ENCODE peak calls at places on chromosome 11, in seven cellular contexts. One of them, this sample, is unnamed.
A peak's percentile ranks its signal among the peaks of the same experiment; 100 is the strongest.

GRCh38 chr11:46391578-46392420 is at the start of gene CHRM4:
- DNase-seq in body of pancreas: no peak
- DNase-seq in foreskin fibroblast: no peak
- DNase-seq in effector memory CD4-positive, alpha-beta T cell: no peak
- DNase-seq in stomach: no peak
- DNase-seq in naive thymus-derived CD4-positive, alpha-beta T cell: no peak
- DNase-seq in BE2C: peak; percentile 71
- DNase-seq in this sample: peak; percentile 52

GRCh38 chr11:2136209-2136951 is 2.8 kb downstream of the IGF2 start:
- DNase-seq in body of pancreas: no peak
- DNase-seq in foreskin fibroblast: no peak
- DNase-seq in effector memory CD4-positive, alpha-beta T cell: no peak
- DNase-seq in stomach: no peak
- DNase-seq in naive thymus-derived CD4-positive, alpha-beta T cell: no peak
- DNase-seq in BE2C: no peak
- DNase-seq in this sample: no peak

GRCh38 chr11:96329419-96329818 is 13.6 kb downstream of the MAML2 start:
- DNase-seq in body of pancreas: no peak
- DNase-seq in foreskin fibroblast: no peak
- DNase-seq in effector memory CD4-positive, alpha-beta T cell: no peak
- DNase-seq in stomach: no peak
- DNase-seq in naive thymus-derived CD4-positive, alpha-beta T cell: no peak
- DNase-seq in BE2C: no peak
- DNase-seq in this sample: no peak

GRCh38 chr11:77400775-77401469 is 73.0 kb downstream of the PAK1 start:
- DNase-seq in body of pancreas: no peak
- DNase-seq in foreskin fibroblast: no peak
- DNase-seq in effector memory CD4-positive, alpha-beta T cell: no peak
- DNase-seq in stomach: no peak
- DNase-seq in naive thymus-derived CD4-positive, alpha-beta T cell: no peak
- DNase-seq in BE2C: no peak
- DNase-seq in this sample: no peak

GRCh38 chr11:80097146-80097545 is 656.3 kb upstream of the TENM4 start:
- DNase-seq in body of pancreas: no peak
- DNase-seq in foreskin fibroblast: no peak
- DNase-seq in effector memory CD4-positive, alpha-beta T cell: no peak
- DNase-seq in stomach: no peak
- DNase-seq in naive thymus-derived CD4-positive, alpha-beta T cell: no peak
- DNase-seq in BE2C: no peak
- DNase-seq in this sample: no peak

GRCh38 chr11:85953491-85954143 is 98.4 kb downstream of the CCDC83 start:
- DNase-seq in body of pancreas: no peak
- DNase-seq in foreskin fibroblast: peak; percentile 58
- DNase-seq in effector memory CD4-positive, alpha-beta T cell: no peak
- DNase-seq in stomach: no peak
- DNase-seq in naive thymus-derived CD4-positive, alpha-beta T cell: no peak
- DNase-seq in BE2C: no peak
- DNase-seq in this sample: no peak

GRCh38 chr11:116861539-116861938 is 24.1 kb upstream of the APOA1 start:
- DNase-seq in body of pancreas: no peak
- DNase-seq in foreskin fibroblast: peak; percentile 90
- DNase-seq in effector memory CD4-positive, alpha-beta T cell: no peak
- DNase-seq in stomach: no peak
- DNase-seq in naive thymus-derived CD4-positive, alpha-beta T cell: no peak
- DNase-seq in BE2C: no peak
- DNase-seq in this sample: no peak

GRCh38 chr11:86292912-86293606 is 9.0 kb upstream of the HIKESHI start:
- DNase-seq in body of pancreas: no peak
- DNase-seq in foreskin fibroblast: no peak
- DNase-seq in effector memory CD4-positive, alpha-beta T cell: peak; percentile 13
- DNase-seq in stomach: no peak
- DNase-seq in naive thymus-derived CD4-positive, alpha-beta T cell: no peak
- DNase-seq in BE2C: no peak
- DNase-seq in this sample: no peak

GRCh38 chr11:25711008-25711407 is 620.9 kb upstream of the ANO3 start:
- DNase-seq in body of pancreas: no peak
- DNase-seq in foreskin fibroblast: no peak
- DNase-seq in effector memory CD4-positive, alpha-beta T cell: no peak
- DNase-seq in stomach: no peak
- DNase-seq in naive thymus-derived CD4-positive, alpha-beta T cell: no peak
- DNase-seq in BE2C: no peak
- DNase-seq in this sample: no peak

GRCh38 chr11:2467695-2468055 is 22.9 kb downstream of the KCNQ1 start:
- DNase-seq in body of pancreas: peak; percentile 7
- DNase-seq in foreskin fibroblast: no peak
- DNase-seq in effector memory CD4-positive, alpha-beta T cell: no peak
- DNase-seq in stomach: peak; percentile 24
- DNase-seq in naive thymus-derived CD4-positive, alpha-beta T cell: no peak
- DNase-seq in BE2C: no peak
- DNase-seq in this sample: no peak

GRCh38 chr11:94768602-94769511 is 701 bp downstream of the AMOTL1 start:
- DNase-seq in body of pancreas: peak; percentile 50
- DNase-seq in foreskin fibroblast: no peak
- DNase-seq in effector memory CD4-positive, alpha-beta T cell: no peak
- DNase-seq in stomach: peak; percentile 37
- DNase-seq in naive thymus-derived CD4-positive, alpha-beta T cell: peak; percentile 6
- DNase-seq in BE2C: peak; percentile 54
- DNase-seq in this sample: no peak

GRCh38 chr11:36126703-36127102 is 162.5 kb downstream of the COMMD9 start:
- DNase-seq in body of pancreas: no peak
- DNase-seq in foreskin fibroblast: no peak
- DNase-seq in effector memory CD4-positive, alpha-beta T cell: no peak
- DNase-seq in stomach: no peak
- DNase-seq in naive thymus-derived CD4-positive, alpha-beta T cell: no peak
- DNase-seq in BE2C: no peak
- DNase-seq in this sample: no peak

GRCh38 chr11:36151933-36152580 is 137.2 kb downstream of the COMMD9 start:
- DNase-seq in body of pancreas: no peak
- DNase-seq in foreskin fibroblast: no peak
- DNase-seq in effector memory CD4-positive, alpha-beta T cell: no peak
- DNase-seq in stomach: no peak
- DNase-seq in naive thymus-derived CD4-positive, alpha-beta T cell: no peak
- DNase-seq in BE2C: no peak
- DNase-seq in this sample: no peak

GRCh38 chr11:43393765-43394355 is 35.1 kb downstream of the TTC17 start:
- DNase-seq in body of pancreas: peak; percentile 70
- DNase-seq in foreskin fibroblast: no peak
- DNase-seq in effector memory CD4-positive, alpha-beta T cell: no peak
- DNase-seq in stomach: peak; percentile 75
- DNase-seq in naive thymus-derived CD4-positive, alpha-beta T cell: no peak
- DNase-seq in BE2C: peak; percentile 51
- DNase-seq in this sample: no peak

GRCh38 chr11:65204646-65205601 is 23.2 kb downstream of the CAPN1 start:
- DNase-seq in body of pancreas: no peak
- DNase-seq in foreskin fibroblast: no peak
- DNase-seq in effector memory CD4-positive, alpha-beta T cell: peak; percentile 13
- DNase-seq in stomach: peak; percentile 22
- DNase-seq in naive thymus-derived CD4-positive, alpha-beta T cell: peak; percentile 52
- DNase-seq in BE2C: peak; percentile 63
- DNase-seq in this sample: peak; percentile 92

GRCh38 chr11:9525116-9525515 is 48.4 kb upstream of the WEE1 start:
- DNase-seq in body of pancreas: no peak
- DNase-seq in foreskin fibroblast: peak; percentile 46
- DNase-seq in effector memory CD4-positive, alpha-beta T cell: no peak
- DNase-seq in stomach: no peak
- DNase-seq in naive thymus-derived CD4-positive, alpha-beta T cell: no peak
- DNase-seq in BE2C: no peak
- DNase-seq in this sample: no peak

GRCh38 chr11:71302911-71303310 is 50.5 kb upstream of the SHANK2 start:
- DNase-seq in body of pancreas: no peak
- DNase-seq in foreskin fibroblast: no peak
- DNase-seq in effector memory CD4-positive, alpha-beta T cell: no peak
- DNase-seq in stomach: peak; percentile 14
- DNase-seq in naive thymus-derived CD4-positive, alpha-beta T cell: no peak
- DNase-seq in BE2C: no peak
- DNase-seq in this sample: peak; percentile 36

DNA sequence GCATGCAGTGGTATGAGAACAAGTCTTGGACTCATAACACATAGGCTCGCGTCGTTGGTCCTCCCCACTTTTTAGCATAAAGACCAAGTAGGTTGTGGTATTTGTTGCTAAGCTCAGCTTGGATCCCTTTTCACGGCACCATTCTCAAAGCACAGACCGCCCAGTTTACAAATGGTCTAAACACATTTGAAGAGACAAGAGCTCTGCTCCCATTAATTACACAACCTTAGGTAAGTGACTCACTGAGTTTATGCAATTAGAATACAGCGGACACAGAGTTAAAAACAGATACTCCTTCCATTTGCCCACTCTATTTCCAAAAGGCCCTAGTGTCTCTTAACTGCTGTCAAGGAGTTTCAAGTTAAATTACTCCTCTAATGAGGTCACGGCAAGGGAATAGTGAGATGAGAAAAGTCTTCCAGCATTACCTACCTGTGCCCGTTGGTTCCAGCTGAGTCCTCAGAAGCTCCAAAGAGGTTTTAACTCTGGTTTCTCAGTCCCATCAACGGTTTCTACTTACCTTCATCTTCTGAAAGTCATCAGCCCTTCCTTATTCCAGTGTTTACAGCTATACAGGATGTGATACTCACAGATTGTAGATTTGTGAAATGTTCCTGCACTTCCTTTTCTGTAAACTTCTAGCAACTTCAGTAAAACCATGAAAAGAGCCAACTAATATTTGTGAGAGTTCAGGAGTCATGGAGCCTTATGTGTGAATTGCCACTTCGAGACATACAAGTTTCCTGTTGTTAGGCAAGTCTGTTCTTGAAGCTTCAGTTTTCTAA is at the start of gene MS4A6A:
- DNase-seq in body of pancreas: no peak
- DNase-seq in foreskin fibroblast: no peak
- DNase-seq in effector memory CD4-positive, alpha-beta T cell: no peak
- DNase-seq in stomach: no peak
- DNase-seq in naive thymus-derived CD4-positive, alpha-beta T cell: no peak
- DNase-seq in BE2C: no peak
- DNase-seq in this sample: no peak
- H3K4me3 ChIP-seq in body of pancreas: no peak within 1 kb of the TSS
- H3K4me3 ChIP-seq in foreskin fibroblast: no peak within 1 kb of the TSS
- H3K4me3 ChIP-seq in effector memory CD4-positive, alpha-beta T cell: no peak within 1 kb of the TSS
- H3K4me3 ChIP-seq in stomach: no peak within 1 kb of the TSS
- H3K4me3 ChIP-seq in naive thymus-derived CD4-positive, alpha-beta T cell: no peak within 1 kb of the TSS
- H3K4me3 ChIP-seq in BE2C: no peak within 1 kb of the TSS
- H3K4me3 ChIP-seq in this sample: no peak within 1 kb of the TSS

DNA sequence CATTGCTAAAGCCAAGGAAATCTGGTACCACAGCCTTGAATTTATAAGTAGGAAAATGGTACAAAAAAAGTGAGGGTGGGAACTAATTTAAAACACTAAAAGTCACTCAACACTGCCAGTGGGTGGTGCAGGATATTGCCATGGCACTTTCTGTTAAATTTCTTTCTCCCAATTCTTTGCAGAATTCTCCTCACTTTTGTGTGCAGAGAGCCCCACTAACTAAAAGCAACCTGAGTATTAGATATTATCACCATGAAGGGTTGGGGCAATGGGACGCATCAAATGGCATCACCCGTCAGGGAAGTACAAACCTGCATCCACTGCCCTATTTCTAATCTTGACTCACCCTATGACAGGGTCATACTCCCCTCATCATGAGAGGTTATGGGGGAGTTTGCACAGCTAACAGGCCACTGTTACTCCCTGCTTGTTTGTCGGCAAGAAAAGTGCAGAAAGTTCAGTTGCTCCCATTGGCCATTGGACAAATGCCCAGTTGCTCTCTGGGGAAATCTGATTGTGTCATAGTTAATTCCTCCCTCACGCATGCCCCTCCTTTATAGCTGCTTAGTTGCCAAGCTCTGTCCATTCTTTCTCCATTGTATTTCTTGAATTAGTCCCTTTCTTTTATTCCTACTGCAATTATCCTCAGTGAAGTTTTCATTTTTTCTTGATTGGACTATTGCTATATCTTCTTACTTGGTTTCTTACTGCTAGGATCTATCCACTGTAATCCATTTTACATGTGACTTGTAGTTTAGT is 93.8 kb upstream of the BLID start:
- DNase-seq in body of pancreas: peak; percentile 44
- DNase-seq in foreskin fibroblast: peak; percentile 81
- DNase-seq in effector memory CD4-positive, alpha-beta T cell: no peak
- DNase-seq in stomach: no peak
- DNase-seq in naive thymus-derived CD4-positive, alpha-beta T cell: no peak
- DNase-seq in BE2C: peak; percentile 68
- DNase-seq in this sample: no peak
- H3K4me3 ChIP-seq in body of pancreas: no peak overlapping the region
- H3K4me3 ChIP-seq in foreskin fibroblast: no peak overlapping the region
- H3K4me3 ChIP-seq in effector memory CD4-positive, alpha-beta T cell: no peak overlapping the region
- H3K4me3 ChIP-seq in stomach: no peak overlapping the region
- H3K4me3 ChIP-seq in naive thymus-derived CD4-positive, alpha-beta T cell: no peak overlapping the region
- H3K4me3 ChIP-seq in BE2C: no peak overlapping the region
- H3K4me3 ChIP-seq in this sample: no peak overlapping the region

GRCh38 chr11:120645639-120646038 is 134.1 kb downstream of the GRIK4 start:
- DNase-seq in body of pancreas: no peak
- DNase-seq in foreskin fibroblast: no peak
- DNase-seq in effector memory CD4-positive, alpha-beta T cell: no peak
- DNase-seq in stomach: no peak
- DNase-seq in naive thymus-derived CD4-positive, alpha-beta T cell: no peak
- DNase-seq in BE2C: no peak
- DNase-seq in this sample: peak; percentile 83
- H3K4me3 ChIP-seq in body of pancreas: no peak overlapping the region
- H3K4me3 ChIP-seq in foreskin fibroblast: no peak overlapping the region
- H3K4me3 ChIP-seq in effector memory CD4-positive, alpha-beta T cell: no peak overlapping the region
- H3K4me3 ChIP-seq in stomach: no peak overlapping the region
- H3K4me3 ChIP-seq in naive thymus-derived CD4-positive, alpha-beta T cell: no peak overlapping the region
- H3K4me3 ChIP-seq in BE2C: no peak overlapping the region
- H3K4me3 ChIP-seq in this sample: no peak overlapping the region

DNA sequence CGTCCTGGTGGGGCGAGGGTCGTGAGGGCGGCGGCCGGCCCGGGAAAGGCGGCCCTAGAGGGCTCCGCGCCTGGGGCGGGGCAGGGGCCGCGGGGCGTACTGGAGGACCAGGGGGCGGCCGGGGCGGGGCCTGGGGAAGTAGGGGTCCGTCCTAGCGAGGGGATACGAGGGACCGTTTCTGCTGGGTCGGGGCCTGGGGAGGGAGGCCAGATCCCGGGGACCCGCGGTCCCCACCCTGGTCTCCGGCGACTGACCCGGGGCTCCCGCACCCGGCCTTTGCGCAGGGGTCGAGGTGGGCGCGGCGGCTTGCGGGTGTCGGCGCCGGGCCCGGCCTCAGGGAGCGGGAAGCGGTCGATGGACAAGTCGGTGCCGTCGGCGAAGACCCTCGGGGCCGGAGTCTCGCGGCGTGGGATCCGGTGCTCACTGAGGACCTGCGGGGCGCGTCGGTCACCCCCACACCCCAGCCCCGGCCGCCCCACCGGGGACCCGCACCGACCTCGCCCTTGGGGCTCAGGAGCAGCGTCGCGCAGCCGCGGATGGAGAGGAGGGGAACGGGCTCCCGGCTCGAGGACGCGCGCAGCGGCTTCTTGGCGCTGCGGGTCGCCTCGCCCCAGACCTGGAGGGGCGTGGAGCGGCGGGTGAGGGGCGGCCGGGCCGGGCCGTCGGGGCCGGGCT is 4.9 kb downstream of the LMNTD2 start:
- DNase-seq in body of pancreas: no peak
- DNase-seq in foreskin fibroblast: no peak
- DNase-seq in effector memory CD4-positive, alpha-beta T cell: no peak
- DNase-seq in stomach: no peak
- DNase-seq in naive thymus-derived CD4-positive, alpha-beta T cell: no peak
- DNase-seq in BE2C: no peak
- DNase-seq in this sample: no peak
- H3K4me3 ChIP-seq in body of pancreas: no peak overlapping the region
- H3K4me3 ChIP-seq in foreskin fibroblast: no peak overlapping the region
- H3K4me3 ChIP-seq in effector memory CD4-positive, alpha-beta T cell: peak overlapping the region; percentile 64
- H3K4me3 ChIP-seq in stomach: peak overlapping the region; percentile 32
- H3K4me3 ChIP-seq in naive thymus-derived CD4-positive, alpha-beta T cell: peak overlapping the region; percentile 44
- H3K4me3 ChIP-seq in BE2C: no peak overlapping the region
- H3K4me3 ChIP-seq in this sample: peak overlapping the region; percentile 24

GRCh38 chr11:109818303-109818702 is 274.9 kb upstream of the ZC3H12C start:
- DNase-seq in body of pancreas: no peak
- DNase-seq in foreskin fibroblast: no peak
- DNase-seq in effector memory CD4-positive, alpha-beta T cell: no peak
- DNase-seq in stomach: no peak
- DNase-seq in naive thymus-derived CD4-positive, alpha-beta T cell: no peak
- DNase-seq in BE2C: no peak
- DNase-seq in this sample: no peak
- H3K4me3 ChIP-seq in body of pancreas: no peak overlapping the region
- H3K4me3 ChIP-seq in foreskin fibroblast: no peak overlapping the region
- H3K4me3 ChIP-seq in effector memory CD4-positive, alpha-beta T cell: no peak overlapping the region
- H3K4me3 ChIP-seq in stomach: no peak overlapping the region
- H3K4me3 ChIP-seq in naive thymus-derived CD4-positive, alpha-beta T cell: no peak overlapping the region
- H3K4me3 ChIP-seq in BE2C: no peak overlapping the region
- H3K4me3 ChIP-seq in this sample: no peak overlapping the region